ENCODE peak calls at places on chromosomes 6 and 20, in five cellular contexts. O is lower leg skin, U is heart right ventricle, Z is retinal pigment epithelial cell, J is AG10803. H is an unnamed sample.

GRCh38 chr6:129774697-129775447 is 64.9 kb upstream of the ARHGAP18 start:
- DNase-seq in O (peak), U (peak), Z (no peak), J (peak), H (no peak)

GRCh38 chr6:20564269-20564668 is 30.0 kb downstream of the CDKAL1 start:
- DNase-seq in O (no peak), U (no peak), Z (no peak), J (peak), H (no peak)

GRCh38 chr6:41025966-41026365 is 13.1 kb downstream of the UNC5CL start:
- DNase-seq in O (no peak), U (no peak), Z (no peak), J (no peak), H (no peak)

GRCh38 chr6:89997456-89998445 is 103.5 kb downstream of the GJA10 start:
- DNase-seq in O (no peak), U (peak), Z (peak), J (peak), H (no peak)

GRCh38 chr6:136923116-136923953 is 1.2 kb downstream of the SLC35D3 start:
- DNase-seq in O (no peak), U (no peak), Z (no peak), J (no peak), H (no peak)

GRCh38 chr6:41736207-41736710 is 851 bp upstream of the TFEB start:
- DNase-seq in O (no peak), U (no peak), Z (no peak), J (no peak), H (no peak)

GRCh38 chr20:46344488-46345162 is 36.3 kb upstream of the CDH22 start:
- DNase-seq in O (no peak), U (no peak), Z (no peak), J (no peak), H (no peak)

GRCh38 chr6:20952605-20953004 is 418.3 kb downstream of the CDKAL1 start:
- DNase-seq in O (no peak), U (no peak), Z (no peak), J (peak), H (peak)

GRCh38 chr6:56904068-56904467 is 50.8 kb upstream of the BEND6 start:
- DNase-seq in O (no peak), U (no peak), Z (no peak), J (no peak), H (no peak)

GRCh38 chr20:60253471-60253870 is 295.2 kb downstream of the CDH26 start:
- DNase-seq in O (no peak), U (no peak), Z (no peak), J (no peak), H (no peak)

GRCh38 chr6:169933251-169933821 is 181.9 kb downstream of the ERMARD start:
- DNase-seq in O (no peak), U (no peak), Z (no peak), J (no peak), H (no peak)

GRCh38 chr6:32108094-32108627 is 977 bp downstream of the TNXB start:
- DNase-seq in O (peak), U (peak), Z (no peak), J (peak), H (no peak)

GRCh38 chr6:30411515-30412207 is 66.7 kb downstream of the RPP21 start:
- DNase-seq in O (peak), U (peak), Z (peak), J (peak), H (no peak)

GRCh38 chr6:136586295-136586694 is 36.1 kb upstream of the MAP7 start:
- DNase-seq in O (no peak), U (no peak), Z (peak), J (peak), H (no peak)

GRCh38 chr20:36741072-36741471 is 4.8 kb downstream of the NDRG3 start:
- DNase-seq in O (no peak), U (no peak), Z (no peak), J (no peak), H (no peak)

GRCh38 chr6:108968746-108969316 is 120.6 kb downstream of the ARMC2 start:
- DNase-seq in O (no peak), U (no peak), Z (no peak), J (no peak), H (no peak)

GRCh38 chr20:1894951-1895673 is at the start of gene SIRPA:
- DNase-seq in O (peak), U (peak), Z (peak), J (peak), H (no peak)

GRCh38 chr6:30200551-30201281 is 12.5 kb downstream of the TRIM26 start:
- DNase-seq in O (no peak), U (no peak), Z (no peak), J (no peak), H (no peak)

GRCh38 chr6:84767591-84768201 is 3.3 kb upstream of the TBX18 start:
- DNase-seq in O (no peak), U (no peak), Z (no peak), J (no peak), H (no peak)

GRCh38 chr20:3106658-3107463 is 22.3 kb upstream of the AVP start:
- DNase-seq in O (no peak), U (no peak), Z (no peak), J (no peak), H (no peak)

GRCh38 chr6:125984311-125984710 is 2.0 kb upstream of the TRMT11 start:
- DNase-seq in O (no peak), U (no peak), Z (no peak), J (peak), H (no peak)

GRCh38 chr6:68975064-68975463 is 340.0 kb downstream of the ADGRB3 start:
- DNase-seq in O (no peak), U (no peak), Z (no peak), J (no peak), H (no peak)

GRCh38 chr20:9609892-9610502 is 95.6 kb downstream of the LAMP5 start:
- DNase-seq in O (peak), U (no peak), Z (no peak), J (peak), H (peak)

GRCh38 chr6:167892835-167893234 is 66.1 kb downstream of the AFDN start:
- DNase-seq in O (no peak), U (no peak), Z (no peak), J (no peak), H (no peak)

GRCh38 chr20:6152777-6153176 is 29.9 kb upstream of the FERMT1 start:
- DNase-seq in O (no peak), U (no peak), Z (no peak), J (no peak), H (peak)

GRCh38 chr20:6162239-6162638 is 39.4 kb upstream of the FERMT1 start:
- DNase-seq in O (peak), U (peak), Z (peak), J (peak), H (no peak)

GRCh38 chr20:6160736-6161135 is 37.9 kb upstream of the FERMT1 start:
- DNase-seq in O (no peak), U (no peak), Z (no peak), J (no peak), H (no peak)

DNA sequence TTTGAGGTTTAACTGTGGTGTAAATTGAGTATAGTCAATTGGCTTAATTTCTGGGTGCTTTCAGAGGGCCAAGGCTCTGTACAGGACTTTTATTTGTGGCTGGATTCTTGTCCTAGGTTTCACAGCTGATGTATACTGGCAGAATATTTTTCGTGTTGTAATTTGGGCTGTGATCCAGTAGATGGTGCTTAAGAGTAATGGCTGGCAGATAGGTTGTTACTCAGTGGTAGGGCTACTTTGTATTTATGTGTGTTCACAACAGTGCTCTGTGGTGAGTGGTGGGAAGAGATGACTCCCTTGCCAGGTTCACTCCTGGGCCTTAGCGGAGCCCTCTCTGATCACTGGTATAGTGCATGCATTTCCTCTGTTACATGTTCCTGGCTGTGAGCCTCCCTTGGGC is 34.5 kb upstream of the FERMT1 start:
- DNase-seq in O (no peak), U (no peak), Z (no peak), J (no peak), H (no peak)
- TF ChIP-seq CTCF in O (no peak), U (no peak), Z (peak), J (no peak), H (peak)

GRCh38 chr6:47496935-47497579 is 19.5 kb downstream of the CD2AP start:
- DNase-seq in O (no peak), U (no peak), Z (no peak), J (no peak), H (no peak)

DNA sequence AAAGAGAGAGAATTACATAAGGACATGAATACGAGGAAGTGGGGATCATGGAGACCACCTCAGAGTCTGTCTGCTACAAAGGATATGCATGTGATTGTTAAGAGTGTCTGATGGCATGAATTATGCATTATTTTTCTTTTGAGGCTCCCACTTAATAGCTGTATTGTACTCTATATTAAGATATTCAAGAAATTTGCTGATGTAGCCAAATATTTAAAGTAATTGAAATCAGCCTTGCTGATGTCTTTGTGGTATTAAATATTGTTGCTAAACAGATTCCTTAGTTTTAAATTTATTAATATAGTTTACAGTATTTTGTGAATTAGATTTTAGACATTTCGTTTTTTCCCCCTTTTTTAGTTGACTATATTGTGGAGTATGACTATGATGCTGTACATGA is 25.3 kb downstream of the CD2AP start:
- DNase-seq in O (no peak), U (no peak), Z (no peak), J (no peak), H (no peak)
- H3K4me3 ChIP-seq in O (no peak), U (no peak), Z (no peak), J (no peak), H (no peak)

GRCh38 chr6:111870751-111871064 is 2.5 kb downstream of the FYN start:
- DNase-seq in O (no peak), U (no peak), Z (no peak), J (no peak), H (no peak)

GRCh38 chr6:111871207-111871606 is 2.0 kb downstream of the FYN start:
- DNase-seq in O (no peak), U (no peak), Z (no peak), J (peak), H (no peak)

GRCh38 chr6:111872521-111873177 is 603 bp downstream of the FYN start:
- DNase-seq in O (no peak), U (peak), Z (no peak), J (peak), H (no peak)

GRCh38 chr6:111871725-111872520 is 1.3 kb downstream of the FYN start:
- DNase-seq in O (peak), U (peak), Z (no peak), J (peak), H (no peak)

GRCh38 chr6:111870054-111870750 is 3.0 kb downstream of the FYN start:
- DNase-seq in O (no peak), U (no peak), Z (no peak), J (no peak), H (no peak)
- TF ChIP-seq CTCF in O (no peak), U (no peak), Z (no peak), J (no peak), H (no peak)

GRCh38 chr6:107917468-107918375 is 40.3 kb downstream of the SEC63 start:
- DNase-seq in O (no peak), U (no peak), Z (no peak), J (no peak), H (no peak)
- H3K4me3 ChIP-seq in O (no peak), U (no peak), Z (no peak), J (no peak), H (no peak)

GRCh38 chr6:558959-559358 is 97.9 kb downstream of the HUS1B start:
- DNase-seq in O (no peak), U (no peak), Z (no peak), J (no peak), H (no peak)
- TF ChIP-seq CTCF in O (no peak), U (no peak), Z (no peak), J (no peak), H (no peak)

H was measured in epithelial cell of proximal tubule.